ENCODE peak calls at places on chromosome 3, in five cellular contexts. A, P, M, N and G are unnamed samples.
A peak's percentile ranks its signal among the peaks of the same experiment; 100 is the strongest.

GRCh38 chr3:107065094-107065861 is 312.0 kb upstream of the CCDC54 start:
- DNase-seq in A (no peak), P (no peak), M (no peak), N (no peak), G (no peak)

GRCh38 chr3:197456271-197457091 is 99.3 kb downstream of the BDH1 start:
- DNase-seq in A (peak; percentile 53), P (peak; percentile 87), M (peak; percentile 84), N (peak; percentile 92), G (peak; percentile 80)

GRCh38 chr3:143302638-143303171 is 183.1 kb downstream of the CHST2 start:
- DNase-seq in A (no peak), P (peak; percentile 38), M (no peak), N (peak; percentile 52), G (no peak)

GRCh38 chr3:126745760-126746394 is 41.8 kb downstream of the CHCHD6 start:
- DNase-seq in A (no peak), P (no peak), M (no peak), N (no peak), G (no peak)

GRCh38 chr3:197942956-197943556 is 6.9 kb upstream of the RPL35A start:
- DNase-seq in A (no peak), P (no peak), M (peak; percentile 20), N (peak; percentile 65), G (no peak)

GRCh38 chr3:87468938-87469337 is 192.6 kb upstream of the POU1F1 start:
- DNase-seq in A (no peak), P (no peak), M (no peak), N (no peak), G (no peak)

GRCh38 chr3:65871305-65872141 is 167.2 kb downstream of the MAGI1 start:
- DNase-seq in A (no peak), P (no peak), M (no peak), N (no peak), G (no peak)

GRCh38 chr3:56825579-56826438 is 24.1 kb upstream of the ARHGEF3 start:
- DNase-seq in A (no peak), P (no peak), M (no peak), N (no peak), G (no peak)

GRCh38 chr3:87358066-87358465 is 81.7 kb upstream of the POU1F1 start:
- DNase-seq in A (no peak), P (no peak), M (no peak), N (no peak), G (no peak)

GRCh38 chr3:138125548-138126221 is 6.5 kb downstream of the A4GNT start:
- DNase-seq in A (no peak), P (no peak), M (no peak), N (peak; percentile 60), G (no peak)

GRCh38 chr3:190048831-190049541 is 71.7 kb downstream of the P3H2 start:
- DNase-seq in A (no peak), P (no peak), M (no peak), N (peak; percentile 70), G (no peak)

GRCh38 chr3:152258448-152259302 is 10.1 kb upstream of the MBNL1 start:
- DNase-seq in A (no peak), P (no peak), M (peak; percentile 95), N (peak; percentile 99), G (no peak)

GRCh38 chr3:76827647-76828273 is 212.1 kb upstream of the ROBO2 start:
- DNase-seq in A (no peak), P (no peak), M (no peak), N (peak; percentile 33), G (no peak)

GRCh38 chr3:68876112-68876713 is 56.1 kb downstream of the TAFA4 start:
- DNase-seq in A (peak; percentile 63), P (no peak), M (peak; percentile 52), N (peak; percentile 70), G (no peak)

GRCh38 chr3:16905704-16906103 is 20.9 kb downstream of the PLCL2 start:
- DNase-seq in A (no peak), P (no peak), M (no peak), N (no peak), G (no peak)

GRCh38 chr3:129942296-129942695 is 32.2 kb upstream of the TRH start:
- DNase-seq in A (peak; percentile 79), P (peak; percentile 87), M (peak; percentile 59), N (peak; percentile 66), G (peak; percentile 91)

GRCh38 chr3:143139786-143140185 is 20.2 kb downstream of the CHST2 start:
- DNase-seq in A (no peak), P (no peak), M (no peak), N (no peak), G (no peak)

GRCh38 chr3:4855676-4856075 is 123.6 kb upstream of the BHLHE40 start:
- DNase-seq in A (no peak), P (no peak), M (no peak), N (no peak), G (no peak)

GRCh38 chr3:88003115-88003755 is 55.6 kb downstream of the CGGBP1 start:
- DNase-seq in A (peak; percentile 41), P (no peak), M (no peak), N (peak; percentile 69), G (no peak)

GRCh38 chr3:129626744-129627349 is 20.4 kb upstream of the PLXND1 start:
- DNase-seq in A (peak; percentile 76), P (peak; percentile 96), M (peak; percentile 84), N (peak; percentile 80), G (peak; percentile 87)

GRCh38 chr3:115194461-115194860 is 47.4 kb upstream of the ZBTB20 start:
- DNase-seq in A (no peak), P (no peak), M (no peak), N (no peak), G (no peak)

GRCh38 chr3:194740859-194741486 is 55.3 kb downstream of the FAM43A start:
- DNase-seq in A (no peak), P (no peak), M (peak; percentile 88), N (peak; percentile 81), G (no peak)

GRCh38 chr3:150751781-150752263 is 11.1 kb downstream of the SIAH2 start:
- DNase-seq in A (no peak), P (no peak), M (no peak), N (no peak), G (no peak)

GRCh38 chr3:9067352-9067975 is 104.2 kb upstream of the RAD18 start:
- DNase-seq in A (peak; percentile 50), P (peak; percentile 72), M (peak; percentile 50), N (peak; percentile 58), G (peak; percentile 65)

GRCh38 chr3:49929333-49930240 is at the start of gene MON1A:
- DNase-seq in A (peak; percentile 86), P (peak; percentile 97), M (peak; percentile 98), N (peak; percentile 92), G (no peak)

GRCh38 chr3:139574026-139574947 is 34.7 kb upstream of the RBP1 start:
- DNase-seq in A (no peak), P (no peak), M (no peak), N (no peak), G (no peak)

GRCh38 chr3:44050051-44050570 is 191.6 kb upstream of the TOPAZ1 start:
- DNase-seq in A (no peak), P (no peak), M (no peak), N (no peak), G (no peak)

GRCh38 chr3:114939920-114940319 is 207.2 kb downstream of the ZBTB20 start:
- DNase-seq in A (no peak), P (no peak), M (no peak), N (no peak), G (no peak)

GRCh38 chr3:143442761-143443477 is 323.3 kb downstream of the CHST2 start:
- DNase-seq in A (no peak), P (no peak), M (no peak), N (peak; percentile 76), G (no peak)

GRCh38 chr3:134250717-134251220 is at the start of gene RYK:
- DNase-seq in A (peak; percentile 83), P (peak; percentile 85), M (peak; percentile 76), N (peak; percentile 69), G (peak; percentile 88)

GRCh38 chr3:117586161-117586560 is 876.6 kb downstream of the TUSC7 start:
- DNase-seq in A (no peak), P (no peak), M (no peak), N (no peak), G (no peak)

GRCh38 chr3:188000361-188000861 is 153.5 kb upstream of the LPP start:
- DNase-seq in A (no peak), P (no peak), M (no peak), N (no peak), G (no peak)

GRCh38 chr3:50345586-50345985 is at the start of gene ZMYND10:
- DNase-seq in A (peak; percentile 68), P (peak; percentile 87), M (peak; percentile 82), N (no peak), G (peak; percentile 96)

GRCh38 chr3:23762214-23763039 is 43.3 kb upstream of the UBE2E1 start:
- DNase-seq in A (no peak), P (no peak), M (no peak), N (peak; percentile 9), G (no peak)

GRCh38 chr3:132245547-132245946 is 71.7 kb upstream of the ACP3 start:
- DNase-seq in A (no peak), P (no peak), M (no peak), N (no peak), G (no peak)

GRCh38 chr3:156209631-156210336 is 89.4 kb downstream of the KCNAB1 start:
- DNase-seq in A (no peak), P (no peak), M (no peak), N (no peak), G (no peak)
- H2BK120ac ChIP-seq in A (no peak overlapping the region), P (no peak overlapping the region), M (no peak overlapping the region), N (no peak overlapping the region), G (no peak overlapping the region)

DNA sequence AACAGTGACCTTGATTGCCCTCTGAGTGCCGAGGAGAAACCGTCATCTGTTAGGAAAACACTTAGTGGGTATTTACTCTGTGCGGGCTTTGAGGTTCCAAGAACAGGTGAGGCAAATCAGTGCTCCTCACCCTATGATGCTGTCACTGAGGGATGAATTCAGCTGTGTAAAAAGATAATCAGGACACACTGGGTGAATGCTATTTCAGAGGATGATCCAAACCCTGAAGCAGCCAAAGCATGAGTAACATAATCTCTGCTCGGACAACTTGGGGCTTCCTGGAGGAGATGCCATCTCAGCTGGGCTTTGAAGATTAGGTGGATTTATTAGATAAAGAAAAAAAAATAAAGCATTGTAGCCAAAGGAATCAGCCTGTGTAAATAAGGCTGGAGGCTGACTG is 10.5 kb upstream of the GADL1 start:
- DNase-seq in A (no peak), P (no peak), M (peak; percentile 55), N (no peak), G (no peak)
- H2BK12ac ChIP-seq in A (no peak overlapping the region), P (no peak overlapping the region), M (no peak overlapping the region), N (no peak overlapping the region), G (no peak overlapping the region)

GRCh38 chr3:45544024-45544718 is 50.4 kb upstream of the LIMD1 start:
- DNase-seq in A (no peak), P (no peak), M (no peak), N (no peak), G (no peak)
- H2BK120ac ChIP-seq in A (no peak overlapping the region), P (no peak overlapping the region), M (no peak overlapping the region), N (no peak overlapping the region), G (no peak overlapping the region)

DNA sequence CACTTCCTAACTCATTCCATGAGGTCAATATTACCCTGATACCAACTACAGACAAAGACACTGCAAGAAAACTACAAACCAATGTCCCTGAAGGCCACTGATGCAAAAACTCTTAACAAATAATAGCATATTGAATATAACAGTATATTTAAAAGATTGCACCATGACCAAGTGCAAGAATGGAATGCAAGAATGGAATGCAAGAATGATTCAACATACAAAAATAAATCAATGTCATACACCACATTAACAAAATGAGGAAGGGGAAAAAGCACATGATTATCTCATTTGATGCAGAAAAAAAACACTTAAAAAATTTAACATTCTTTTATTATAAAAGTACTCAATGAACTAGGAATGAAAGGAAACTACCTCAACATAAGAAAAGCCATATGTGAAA is 463.1 kb upstream of the NECTIN3 start:
- DNase-seq in A (no peak), P (no peak), M (no peak), N (no peak), G (no peak)
- H2BK12ac ChIP-seq in A (no peak overlapping the region), P (no peak overlapping the region), M (no peak overlapping the region), N (no peak overlapping the region), G (no peak overlapping the region)

GRCh38 chr3:73509066-73509465 is 115.7 kb downstream of the PDZRN3 start:
- DNase-seq in A (no peak), P (no peak), M (no peak), N (no peak), G (no peak)
- H2BK120ac ChIP-seq in A (no peak overlapping the region), P (no peak overlapping the region), M (peak overlapping the region; percentile 69), N (no peak overlapping the region), G (no peak overlapping the region)